ENCODE peak calls at places on chromosomes 16 and 17, in eight cellular contexts. V, S, B, K, D, I, N and U are unnamed samples.

GRCh38 chr16:10090816-10091215 is 91.4 kb downstream of the GRIN2A start:
- DNase-seq in I (no peak), V (no peak), S (no peak), N (no peak), D (no peak), K (no peak), B (no peak), U (no peak)

GRCh38 chr17:78735832-78736525 is 46.1 kb downstream of the CYTH1 start:
- DNase-seq in K (no peak), I (no peak), B (no peak), V (no peak), N (peak; percentile 53), S (no peak), D (no peak), U (no peak)

GRCh38 chr16:75319513-75320401 is 68.3 kb upstream of the BCAR1 start:
- DNase-seq in B (no peak), N (peak; percentile 9), V (no peak), D (no peak), I (no peak), K (peak; percentile 6), S (no peak), U (no peak)

GRCh38 chr16:47469227-47469626 is 8.1 kb downstream of the PHKB start:
- DNase-seq in V (no peak), D (no peak), K (no peak), I (no peak), S (no peak), N (no peak), B (no peak), U (no peak)

GRCh38 chr16:85335584-85336492 is 223.6 kb upstream of the CIBAR2 start:
- DNase-seq in I (no peak), V (no peak), D (no peak), K (peak; percentile 40), S (no peak), B (no peak), N (no peak), U (peak; percentile 49)

GRCh38 chr17:82246365-82247174 is 17.7 kb downstream of the SLC16A3 start:
- DNase-seq in V (no peak), I (no peak), S (no peak), B (peak; percentile 93), D (no peak), K (no peak), N (no peak), U (no peak)

GRCh38 chr17:68288804-68289203 is 2.1 kb downstream of the SLC16A6 start:
- DNase-seq in K (no peak), S (no peak), N (peak; percentile 17), B (no peak), D (no peak), I (no peak), V (no peak), U (peak; percentile 92)

GRCh38 chr17:36849871-36850348 is 87.4 kb upstream of the LHX1 start:
- DNase-seq in N (no peak), I (no peak), D (no peak), B (peak; percentile 40), K (no peak), V (no peak), S (no peak), U (no peak)